ENCODE peak calls at places on chromosomes 16 and 17, in six cellular contexts. M is RWPE1, F is mesendoderm, I is tibial artery, E is upper lobe of left lung, A is mesenchymal stem cell. Z is an unnamed sample.

GRCh38 chr16:89410794-89411309 is 79.5 kb downstream of the ANKRD11 start:
- DNase-seq in F (no peak), E (peak; percentile 89), M (peak; percentile 29), A (peak; percentile 53), I (peak; percentile 88), Z (peak; percentile 34)

GRCh38 chr17:17075037-17075755 is 32.9 kb downstream of the MPRIP start:
- DNase-seq in E (no peak), F (no peak), M (peak; percentile 55), A (peak; percentile 92), I (peak; percentile 70), Z (peak; percentile 56)

GRCh38 chr17:14197582-14197981 is 39.1 kb downstream of the CDRT15 start:
- DNase-seq in I (no peak), M (no peak), E (peak; percentile 52), A (no peak), F (no peak), Z (no peak)

GRCh38 chr17:70871180-70871818 is 702.0 kb downstream of the KCNJ2 start:
- DNase-seq in M (no peak), I (no peak), F (peak; percentile 17), E (no peak), A (no peak), Z (no peak)

GRCh38 chr17:76585649-76586593 is at the start of gene ST6GALNAC2:
- DNase-seq in I (peak; percentile 73), E (peak; percentile 90), F (peak; percentile 58), M (peak; percentile 55), A (peak; percentile 55), Z (peak; percentile 58)

GRCh38 chr17:2710804-2711607 is 558 bp downstream of the CLUH start:
- DNase-seq in A (peak; percentile 45), E (no peak), F (peak; percentile 30), M (peak; percentile 34), I (no peak), Z (peak; percentile 39)

GRCh38 chr17:13576661-13577526 is 24.8 kb downstream of the HS3ST3A1 start:
- DNase-seq in I (no peak), A (no peak), M (no peak), F (peak; percentile 53), E (no peak), Z (no peak)

GRCh38 chr16:21162661-21163151 is 4.2 kb downstream of the LDAF1 start:
- DNase-seq in M (no peak), E (no peak), A (no peak), F (no peak), I (peak; percentile 75), Z (peak; percentile 38)

GRCh38 chr16:81513204-81514040 is 68.8 kb downstream of the CMIP start:
- DNase-seq in F (peak; percentile 89), E (peak; percentile 51), I (peak; percentile 78), M (no peak), A (peak; percentile 49), Z (peak; percentile 32)

GRCh38 chr17:59432657-59433056 is 101.2 kb downstream of the YPEL2 start:
- DNase-seq in I (no peak), E (no peak), M (no peak), A (no peak), F (no peak), Z (no peak)

GRCh38 chr17:50263293-50264262 is 10.7 kb upstream of the TMEM92 start:
- DNase-seq in A (no peak), F (no peak), E (no peak), M (no peak), I (peak; percentile 56), Z (no peak)

GRCh38 chr16:19583665-19584300 is 28.3 kb downstream of the VPS35L start:
- DNase-seq in I (no peak), F (peak; percentile 67), E (peak; percentile 25), M (peak; percentile 36), A (peak; percentile 58), Z (no peak)

GRCh38 chr17:75876938-75877751 is 1.2 kb downstream of the TRIM47 start:
- DNase-seq in A (peak; percentile 99), I (peak; percentile 99), M (peak; percentile 81), E (peak; percentile 90), F (peak; percentile 44), Z (peak; percentile 91)

GRCh38 chr16:23640669-23640958 is 496 bp downstream of the PALB2 start:
- DNase-seq in F (peak; percentile 49), E (no peak), M (peak; percentile 44), I (no peak), A (no peak), Z (no peak)

GRCh38 chr16:49497466-49497865 is 123.9 kb downstream of the C16orf78 start:
- DNase-seq in E (no peak), M (no peak), F (no peak), A (no peak), I (no peak), Z (no peak)

GRCh38 chr16:85608515-85608885 is 4.6 kb upstream of the GSE1 start:
- DNase-seq in E (no peak), M (no peak), I (no peak), A (no peak), F (no peak), Z (no peak)

GRCh38 chr17:17445925-17446665 is 30.7 kb upstream of the MED9 start:
- DNase-seq in E (peak; percentile 54), M (peak; percentile 59), A (peak; percentile 79), I (no peak), F (peak; percentile 77), Z (peak; percentile 48)

GRCh38 chr17:64503821-64504768 is 2.0 kb downstream of the DDX5 start:
- DNase-seq in A (no peak), F (no peak), I (no peak), M (no peak), E (no peak), Z (no peak)

GRCh38 chr16:67026570-67026969 is 2.4 kb upstream of the CBFB start:
- DNase-seq in M (no peak), A (no peak), I (peak; percentile 4), F (no peak), E (peak; percentile 8), Z (no peak)

GRCh38 chr17:6831662-6832263 is at the start of gene TEKT1:
- DNase-seq in F (peak; percentile 98), M (peak; percentile 76), I (peak; percentile 73), A (peak; percentile 89), E (peak; percentile 87), Z (peak; percentile 25)

GRCh38 chr16:56389554-56389953 is 35.8 kb downstream of the AMFR start:
- DNase-seq in A (peak; percentile 83), M (peak; percentile 25), I (no peak), E (no peak), F (no peak), Z (no peak)

GRCh38 chr16:3739636-3740035 is 22.3 kb upstream of the TRAP1 start:
- DNase-seq in A (no peak), I (peak; percentile 28), E (no peak), M (no peak), F (no peak), Z (no peak)

GRCh38 chr16:81601008-81601428 is 156.4 kb downstream of the CMIP start:
- DNase-seq in I (peak; percentile 77), F (no peak), A (peak; percentile 85), E (no peak), M (peak; percentile 96), Z (no peak)

GRCh38 chr17:35104844-35105450 is 14.7 kb downstream of the RAD51D start:
- DNase-seq in I (no peak), F (no peak), M (no peak), A (no peak), E (no peak), Z (no peak)

DNA sequence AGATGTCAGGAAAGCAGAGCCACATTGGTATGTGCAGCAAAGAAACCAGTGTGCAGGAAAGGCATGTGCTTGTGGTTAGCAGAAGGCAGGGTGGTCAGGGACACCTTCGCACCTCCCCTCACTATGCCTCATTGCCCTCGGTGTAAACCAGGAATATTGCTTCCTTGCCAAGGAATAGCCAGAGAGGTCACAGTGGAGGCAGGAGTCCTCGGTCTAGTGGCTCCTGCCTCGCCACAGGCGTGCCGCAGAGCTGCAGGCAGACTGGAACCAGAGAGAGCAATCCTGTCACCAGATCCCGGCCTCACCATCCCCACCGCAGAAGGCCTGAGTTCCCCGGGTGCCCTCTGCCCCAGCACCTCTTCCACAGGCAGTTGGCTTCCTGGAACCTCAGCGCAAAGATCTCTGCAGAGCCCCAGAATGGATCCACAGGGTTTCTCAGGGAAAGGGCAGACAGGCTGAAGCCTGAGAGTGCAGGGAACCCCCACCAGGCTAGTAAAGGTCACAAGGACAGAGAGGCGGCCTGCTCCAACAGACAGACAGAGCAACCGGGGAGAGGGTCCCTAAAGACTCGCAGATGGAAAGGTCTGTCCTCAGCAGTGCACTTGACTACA is 21.6 kb downstream of the CCDC182 start:
- DNase-seq in E (no peak), F (no peak), A (no peak), M (no peak), I (peak; percentile 46), Z (no peak)
- H3K27ac ChIP-seq in E (no peak overlapping the region), F (no peak overlapping the region), A (no peak overlapping the region), M (no peak overlapping the region), I (no peak overlapping the region), Z (no peak overlapping the region)

GRCh38 chr16:10552998-10553491 is 27.4 kb downstream of the EMP2 start:
- DNase-seq in M (no peak), I (peak; percentile 89), E (peak; percentile 60), A (no peak), F (peak; percentile 56), Z (no peak)

GRCh38 chr16:10548404-10548803 is 32.0 kb downstream of the EMP2 start:
- DNase-seq in F (no peak), E (no peak), M (no peak), I (no peak), A (no peak), Z (no peak)

GRCh38 chr16:10551881-10552280 is 28.5 kb downstream of the EMP2 start:
- DNase-seq in M (no peak), A (no peak), F (no peak), I (no peak), E (no peak), Z (no peak)

GRCh38 chr16:10554569-10554968 is 25.8 kb downstream of the EMP2 start:
- DNase-seq in A (no peak), M (no peak), I (no peak), E (no peak), F (no peak), Z (no peak)

GRCh38 chr16:10552281-10552680 is 28.1 kb downstream of the EMP2 start:
- DNase-seq in M (no peak), I (no peak), F (no peak), E (no peak), A (no peak), Z (no peak)
- H3K27ac ChIP-seq in M (no peak overlapping the region), I (peak overlapping the region; percentile 77), F (no peak overlapping the region), E (peak overlapping the region; percentile 18), A (no peak overlapping the region), Z (peak overlapping the region; percentile 70)

GRCh38 chr16:27254262-27254811 is 14.2 kb downstream of the NSMCE1 start:
- DNase-seq in F (no peak), E (no peak), A (peak; percentile 49), M (no peak), I (no peak), Z (no peak)

GRCh38 chr16:27257271-27257670 is 11.3 kb downstream of the NSMCE1 start:
- DNase-seq in F (no peak), A (no peak), M (no peak), E (no peak), I (no peak), Z (no peak)

GRCh38 chr16:27256861-27257260 is 11.7 kb downstream of the NSMCE1 start:
- DNase-seq in A (no peak), I (no peak), F (no peak), M (no peak), E (no peak), Z (no peak)

GRCh38 chr16:27259710-27260109 is 8.9 kb downstream of the NSMCE1 start:
- DNase-seq in M (no peak), I (no peak), A (no peak), F (no peak), E (no peak), Z (no peak)

GRCh38 chr16:27258241-27258734 is 10.3 kb downstream of the NSMCE1 start:
- DNase-seq in F (peak; percentile 77), I (no peak), E (no peak), M (peak; percentile 56), A (peak; percentile 60), Z (no peak)
- H3K27ac ChIP-seq in F (no peak overlapping the region), I (no peak overlapping the region), E (peak overlapping the region; percentile 84), M (peak overlapping the region; percentile 72), A (no peak overlapping the region), Z (peak overlapping the region; percentile 66)

GRCh38 chr16:51576498-51576897 is 425.4 kb upstream of the SALL1 start:
- DNase-seq in M (no peak), E (no peak), I (no peak), F (no peak), A (no peak), Z (no peak)
- H3K27ac ChIP-seq in M (no peak overlapping the region), E (no peak overlapping the region), I (no peak overlapping the region), F (no peak overlapping the region), A (no peak overlapping the region), Z (no peak overlapping the region)

Z was measured in gastrocnemius medialis.